ENCODE peak calls at places on chromosomes 7 and 10, in six cellular contexts. D is HepG2, R is K562, F is H1, V is GM12878, W is HCT116. O is an unnamed sample. For H3K27me3, the result is how much of the 10 kb centered on the place peaks cover.

GRCh38 chr10:35219906-35220890 is 93.6 kb downstream of the CREM start:
- DNase-seq in W (no peak), R (no peak), F (no peak), V (no peak), D (peak), O (no peak)

GRCh38 chr7:70694357-70694908 is 437.5 kb upstream of the GALNT17 start:
- DNase-seq in R (no peak), F (no peak), W (no peak), V (no peak), D (no peak), O (no peak)

GRCh38 chr7:5545529-5545928 is 121.9 kb upstream of the TNRC18 start:
- DNase-seq in D (no peak), V (no peak), R (no peak), F (no peak), W (no peak), O (no peak)

GRCh38 chr7:76020031-76020714 is 25.8 kb upstream of the TMEM120A start:
- DNase-seq in F (peak), D (peak), W (peak), V (peak), R (peak), O (peak)

GRCh38 chr7:4785371-4785770 is 9.9 kb downstream of the AP5Z1 start:
- DNase-seq in W (no peak), D (no peak), V (no peak), F (no peak), R (no peak), O (no peak)

GRCh38 chr10:112338957-112339356 is 35.0 kb upstream of the ACSL5 start:
- DNase-seq in W (no peak), R (no peak), F (no peak), V (no peak), D (no peak), O (no peak)

GRCh38 chr10:70648427-70648826 is 23.9 kb upstream of the ADAMTS14 start:
- DNase-seq in D (peak), W (peak), R (no peak), F (no peak), V (no peak), O (no peak)

GRCh38 chr10:30207485-30208052 is 141.5 kb downstream of the MTPAP start:
- DNase-seq in R (no peak), V (peak), F (no peak), D (no peak), W (no peak), O (no peak)

GRCh38 chr7:19620470-19620869 is 88.4 kb downstream of the POLR1F start:
- DNase-seq in D (no peak), W (no peak), V (no peak), F (no peak), R (no peak), O (no peak)

GRCh38 chr10:48525956-48526355 is 78.9 kb downstream of the ARHGAP22 start:
- DNase-seq in R (no peak), D (no peak), W (no peak), F (no peak), V (no peak), O (no peak)

GRCh38 chr10:48522011-48522765 is 82.7 kb downstream of the ARHGAP22 start:
- DNase-seq in D (no peak), W (no peak), F (no peak), V (no peak), R (no peak), O (no peak)

GRCh38 chr10:48525113-48525512 is 79.8 kb downstream of the ARHGAP22 start:
- DNase-seq in F (no peak), R (no peak), D (no peak), W (no peak), V (no peak), O (no peak)

GRCh38 chr10:48523820-48524758 is 80.8 kb downstream of the ARHGAP22 start:
- DNase-seq in V (no peak), R (peak), W (no peak), D (no peak), F (no peak), O (no peak)

DNA sequence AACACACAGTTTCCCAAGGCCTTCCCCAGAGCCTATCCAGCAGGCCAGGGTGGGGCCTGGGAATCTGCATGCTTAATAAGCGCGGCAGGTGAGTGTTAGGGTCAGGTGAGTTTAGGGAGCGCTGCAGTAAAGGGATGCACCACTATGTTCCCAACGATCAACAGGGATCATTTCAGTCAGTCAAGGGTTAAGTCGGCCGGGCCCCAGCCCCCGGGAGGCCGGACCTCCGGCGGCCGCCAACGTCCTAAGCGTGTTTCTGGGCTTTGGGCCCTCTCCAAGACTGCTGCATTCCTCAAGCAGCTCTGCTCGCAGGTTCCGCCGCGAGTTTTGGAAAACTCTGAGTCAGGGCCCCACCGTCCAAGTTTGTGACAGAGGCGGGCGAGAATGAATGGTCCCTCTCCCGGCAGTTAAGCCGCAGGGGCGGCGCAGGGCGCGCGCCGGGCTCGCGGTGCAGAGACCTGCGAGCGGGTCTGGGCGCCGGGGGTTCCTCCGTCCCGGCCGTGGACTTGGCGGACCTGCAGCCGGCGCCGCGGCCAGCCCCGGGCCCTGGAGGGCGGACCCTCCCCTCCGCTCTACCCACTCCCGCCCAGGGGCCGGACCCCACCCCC is 81.6 kb downstream of the ARHGAP22 start:
- DNase-seq in W (peak), D (no peak), F (no peak), R (peak), V (no peak), O (no peak)
- TF ChIP-seq ZNF274 in W (no peak), D (no peak), F (no peak), R (no peak), V (no peak), O (no peak)

GRCh38 chr10:22693860-22694259 is 20.5 kb downstream of the PIP4K2A start:
- DNase-seq in R (no peak), V (no peak), F (no peak), W (no peak), D (no peak), O (no peak)

GRCh38 chr10:22686347-22686746 is 28.0 kb downstream of the PIP4K2A start:
- DNase-seq in W (no peak), F (no peak), R (no peak), V (no peak), D (peak), O (no peak)

GRCh38 chr10:22693371-22693784 is 21.0 kb downstream of the PIP4K2A start:
- DNase-seq in W (no peak), F (no peak), D (no peak), V (no peak), R (peak), O (no peak)

GRCh38 chr10:22690614-22691431 is 23.6 kb downstream of the PIP4K2A start:
- DNase-seq in D (no peak), F (peak), R (no peak), W (no peak), V (no peak), O (no peak)

DNA sequence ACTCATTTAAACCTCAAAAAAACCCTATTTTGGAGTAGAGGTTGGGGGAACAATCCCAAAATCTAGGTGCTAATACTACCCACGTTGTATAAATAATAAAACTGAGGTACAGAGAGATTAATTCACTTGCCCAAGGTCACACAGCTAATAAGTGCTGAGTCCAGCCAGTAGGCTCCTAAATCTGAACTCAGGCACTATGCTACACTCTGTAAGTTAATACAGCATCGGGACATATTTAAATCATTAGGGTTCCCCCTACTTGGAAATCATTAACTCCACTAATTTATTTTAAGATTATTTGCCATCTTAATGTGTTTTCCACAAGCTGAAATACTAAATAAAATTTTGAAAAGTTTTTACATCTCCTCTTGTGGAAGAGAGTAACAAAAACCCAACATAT is 24.2 kb downstream of the PIP4K2A start:
- DNase-seq in V (no peak), D (no peak), W (no peak), F (no peak), R (no peak), O (no peak)
- H3K27me3 ChIP-seq in V (under half), D (under half), W (under half), F (under half), R (under half), O (under half)

GRCh38 chr10:96124230-96125141 is 5.6 kb upstream of the ZNF518A start:
- DNase-seq in F (peak), D (peak), R (peak), V (no peak), W (peak), O (peak)
- TF ChIP-seq ZNF274 in F (no peak), D (peak), R (no peak), V (no peak), W (no peak), O (no peak)

GRCh38 chr10:123146892-123147634 is 873 bp upstream of the HMX2 start:
- DNase-seq in R (no peak), F (no peak), D (peak), V (no peak), W (no peak), O (no peak)
- H3K27me3 ChIP-seq in R (under half), F (half or more), D (under half), V (under half), W (under half), O (half or more)